ENCODE peak calls at places on chromosomes 1 and 21, in nine cellular contexts. L is astrocyte; G is dorsolateral prefrontal cortex; H is right cardiac atrium; S is cardiac muscle cell; C is CD4-positive, alpha-beta T cell; U is RWPE1; F is PC-9; K is fibroblast of lung. N is an unnamed sample.

GRCh38 chr1:113929750-113930498 is 800 bp downstream of the HIPK1 start:
- DNase-seq in L (peak), G (no peak), H (peak), S (peak), C (peak), U (peak), F (peak), K (no peak), N (no peak)

GRCh38 chr1:117570988-117571409 is 34.8 kb upstream of the TENT5C start:
- DNase-seq in L (no peak), G (no peak), H (no peak), S (no peak), C (no peak), U (peak), F (peak), K (no peak), N (peak)

GRCh38 chr1:64135501-64136245 is 67.8 kb upstream of the UBE2U start:
- DNase-seq in L (no peak), G (no peak), H (no peak), S (no peak), C (no peak), U (no peak), F (no peak), K (peak), N (no peak)

GRCh38 chr1:150321826-150322166 is 463 bp downstream of the PRPF3 start:
- DNase-seq in L (no peak), G (no peak), H (no peak), S (no peak), C (peak), U (no peak), F (no peak), K (peak), N (no peak)

GRCh38 chr1:29753244-29753643 is 516.9 kb downstream of the PTPRU start:
- DNase-seq in L (no peak), G (peak), H (no peak), S (no peak), C (no peak), U (no peak), F (no peak), K (no peak), N (no peak)

GRCh38 chr1:246820666-246821065 is 96.5 kb downstream of the SCCPDH start:
- DNase-seq in L (no peak), G (no peak), H (no peak), S (no peak), C (no peak), U (no peak), F (no peak), K (no peak), N (no peak)

GRCh38 chr1:205793959-205794730 is 18.9 kb downstream of the SLC41A1 start:
- DNase-seq in L (no peak), G (no peak), H (no peak), S (no peak), C (no peak), U (no peak), F (no peak), K (no peak), N (no peak)

GRCh38 chr21:37475186-37475868 is 108.8 kb downstream of the DYRK1A start:
- DNase-seq in L (no peak), G (no peak), H (no peak), S (no peak), C (no peak), U (no peak), F (no peak), K (no peak), N (no peak)

GRCh38 chr1:243712890-243713425 is 137.1 kb downstream of the AKT3 start:
- DNase-seq in L (peak), G (no peak), H (no peak), S (peak), C (no peak), U (no peak), F (no peak), K (peak), N (no peak)

GRCh38 chr1:231383159-231383855 is 38.8 kb downstream of the EGLN1 start:
- DNase-seq in L (no peak), G (no peak), H (no peak), S (no peak), C (no peak), U (peak), F (no peak), K (no peak), N (no peak)

GRCh38 chr1:171457412-171457811 is 27.9 kb upstream of the PRRC2C start:
- DNase-seq in L (no peak), G (no peak), H (no peak), S (peak), C (no peak), U (no peak), F (no peak), K (peak), N (no peak)

GRCh38 chr1:94258873-94259331 is 21.5 kb upstream of the ARHGAP29 start:
- DNase-seq in L (peak), G (no peak), H (peak), S (peak), C (no peak), U (peak), F (peak), K (peak), N (peak)

GRCh38 chr1:166838766-166839599 is at the start of gene POGK:
- DNase-seq in L (peak), G (peak), H (peak), S (peak), C (peak), U (peak), F (peak), K (peak), N (no peak)

GRCh38 chr1:19113362-19114092 is 96.5 kb downstream of the UBR4 start:
- DNase-seq in L (no peak), G (no peak), H (no peak), S (peak), C (peak), U (peak), F (peak), K (peak), N (no peak)

GRCh38 chr1:186617860-186618780 is 62.1 kb downstream of the PTGS2 start:
- DNase-seq in L (peak), G (peak), H (peak), S (peak), C (peak), U (no peak), F (no peak), K (peak), N (peak)

GRCh38 chr1:187477103-187477502 is 648.4 kb downstream of the PLA2G4A start:
- DNase-seq in L (peak), G (no peak), H (no peak), S (peak), C (no peak), U (no peak), F (no peak), K (peak), N (no peak)

GRCh38 chr1:209530990-209531389 is 52.5 kb upstream of the CAMK1G start:
- DNase-seq in L (no peak), G (no peak), H (no peak), S (no peak), C (no peak), U (no peak), F (no peak), K (no peak), N (no peak)

GRCh38 chr21:38095220-38095619 is 161.6 kb upstream of the KCNJ15 start:
- DNase-seq in L (no peak), G (no peak), H (no peak), S (no peak), C (no peak), U (no peak), F (no peak), K (peak), N (no peak)

GRCh38 chr1:90334137-90334536 is 339.2 kb downstream of the ZNF326 start:
- DNase-seq in L (no peak), G (no peak), H (no peak), S (no peak), C (no peak), U (no peak), F (no peak), K (no peak), N (no peak)

GRCh38 chr1:2547210-2548067 is 8.7 kb upstream of the TNFRSF14 start:
- DNase-seq in L (no peak), G (no peak), H (peak), S (no peak), C (peak), U (no peak), F (no peak), K (no peak), N (no peak)

GRCh38 chr1:16615253-16616252 is 2.2 kb upstream of the NBPF1 start:
- DNase-seq in L (no peak), G (no peak), H (peak), S (no peak), C (no peak), U (no peak), F (no peak), K (no peak), N (no peak)

GRCh38 chr1:162030741-162031280 is 7.1 kb upstream of the OLFML2B start:
- DNase-seq in L (no peak), G (no peak), H (no peak), S (no peak), C (no peak), U (no peak), F (no peak), K (no peak), N (no peak)

GRCh38 chr21:32021319-32022027 is 148.7 kb downstream of the HUNK start:
- DNase-seq in L (no peak), G (peak), H (peak), S (peak), C (no peak), U (no peak), F (no peak), K (no peak), N (no peak)

GRCh38 chr1:40844887-40845878 is 17.0 kb downstream of the CITED4 start:
- DNase-seq in L (no peak), G (no peak), H (no peak), S (no peak), C (no peak), U (no peak), F (no peak), K (no peak), N (no peak)

GRCh38 chr1:33094971-33095604 is 14.1 kb downstream of the AZIN2 start:
- DNase-seq in L (peak), G (peak), H (no peak), S (peak), C (peak), U (peak), F (peak), K (peak), N (no peak)

GRCh38 chr1:18636762-18637552 is 6.3 kb downstream of the PAX7 start:
- DNase-seq in L (no peak), G (no peak), H (no peak), S (no peak), C (no peak), U (no peak), F (no peak), K (no peak), N (no peak)

GRCh38 chr1:55056632-55056992 is 17.3 kb downstream of the PCSK9 start:
- DNase-seq in L (no peak), G (no peak), H (no peak), S (no peak), C (no peak), U (no peak), F (no peak), K (no peak), N (no peak)

GRCh38 chr1:100164226-100164625 is 13.8 kb downstream of the LRRC39 start:
- DNase-seq in L (peak), G (no peak), H (no peak), S (peak), C (no peak), U (no peak), F (no peak), K (peak), N (no peak)

GRCh38 chr1:26618561-26618960 is 77.3 kb upstream of the ARID1A start:
- DNase-seq in L (no peak), G (no peak), H (no peak), S (no peak), C (no peak), U (no peak), F (no peak), K (no peak), N (no peak)

GRCh38 chr1:26610781-26611180 is 81.2 kb downstream of the RPS6KA1 start:
- DNase-seq in L (no peak), G (no peak), H (no peak), S (no peak), C (no peak), U (no peak), F (no peak), K (no peak), N (no peak)

GRCh38 chr1:26608895-26609294 is 79.3 kb downstream of the RPS6KA1 start:
- DNase-seq in L (no peak), G (no peak), H (no peak), S (peak), C (no peak), U (no peak), F (no peak), K (no peak), N (no peak)

DNA sequence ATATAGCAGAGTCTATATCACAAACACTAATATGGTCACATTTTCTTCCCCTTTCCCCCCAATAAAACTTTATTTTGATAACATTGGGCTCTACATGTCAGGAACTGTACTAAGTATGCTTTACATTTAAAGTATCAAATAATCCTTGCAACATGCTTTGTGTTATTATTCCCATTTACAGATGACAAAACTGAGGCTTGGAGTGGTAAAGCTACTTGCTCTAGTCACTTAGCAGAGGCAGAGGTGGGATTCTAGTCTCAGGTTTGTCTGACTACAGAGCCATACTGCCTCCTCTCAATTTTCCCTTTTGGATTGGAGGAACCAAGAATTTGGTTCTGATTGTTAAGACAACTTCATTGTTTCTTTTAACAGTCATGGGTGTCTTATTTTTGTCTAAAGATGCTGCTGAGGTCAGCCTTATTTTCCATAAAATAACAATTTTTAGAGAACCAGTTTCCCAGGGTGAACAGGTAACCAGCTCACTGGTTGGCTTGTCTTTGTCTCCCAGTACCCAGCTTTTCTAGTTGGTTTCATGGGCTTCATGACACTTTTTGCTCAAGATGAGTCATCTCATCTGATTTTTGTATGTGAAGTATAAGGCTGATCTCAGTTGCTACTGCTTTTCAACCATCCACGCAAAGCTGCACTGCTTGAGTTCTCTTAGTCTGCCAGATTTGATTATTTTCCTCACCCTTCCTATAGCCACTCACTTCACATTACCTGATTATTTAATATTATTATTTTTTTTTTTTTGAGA is 81.0 kb upstream of the ARID1A start:
- DNase-seq in L (no peak), G (no peak), H (no peak), S (no peak), C (no peak), U (no peak), F (no peak), K (no peak), N (no peak)
- H3K27ac ChIP-seq in L (no peak), G (no peak), H (no peak), S (no peak), C (no peak), U (no peak), F (no peak), K (no peak), N (no peak)

GRCh38 chr1:86782482-86782881 is 78.1 kb downstream of the SH3GLB1 start:
- DNase-seq in L (no peak), G (no peak), H (no peak), S (no peak), C (no peak), U (no peak), F (no peak), K (no peak), N (no peak)
- H3K27ac ChIP-seq in L (no peak), G (no peak), H (no peak), S (no peak), C (no peak), U (no peak), F (no peak), K (no peak), N (no peak)

GRCh38 chr1:197304626-197305200 is 36.7 kb downstream of the CRB1 start:
- DNase-seq in L (peak), G (peak), H (no peak), S (no peak), C (no peak), U (no peak), F (no peak), K (peak), N (no peak)
- H3K27ac ChIP-seq in L (no peak), G (peak), H (no peak), S (no peak), C (no peak), U (no peak), F (no peak), K (no peak), N (no peak)

DNA sequence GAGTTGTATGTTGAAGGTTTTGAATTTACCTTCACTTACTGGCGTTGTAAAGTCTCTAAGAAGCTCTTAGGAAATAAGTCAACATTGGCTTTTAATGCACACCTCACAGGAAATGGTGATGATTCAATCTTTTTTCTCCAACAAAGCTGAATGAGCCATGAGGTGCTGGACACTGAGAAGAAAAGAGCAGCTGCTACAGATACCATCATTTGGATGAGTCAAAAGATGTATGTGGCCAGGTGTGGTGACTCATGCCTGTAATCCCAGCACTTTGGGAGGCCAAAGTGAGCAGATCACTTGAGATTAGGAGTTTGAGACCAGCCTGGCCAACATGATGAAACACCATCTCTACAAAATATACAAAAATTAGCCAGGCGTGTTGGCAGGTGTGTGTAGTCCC is 3.3 kb upstream of the IL23R start:
- DNase-seq in L (peak), G (no peak), H (no peak), S (peak), C (no peak), U (peak), F (peak), K (peak), N (peak)
- H3K27ac ChIP-seq in L (no peak), G (no peak), H (no peak), S (no peak), C (no peak), U (peak), F (peak), K (no peak), N (peak)

GRCh38 chr1:217011097-217011496 is 287.9 kb upstream of the ESRRG start:
- DNase-seq in L (no peak), G (no peak), H (no peak), S (no peak), C (no peak), U (no peak), F (no peak), K (no peak), N (no peak)
- H3K27ac ChIP-seq in L (no peak), G (no peak), H (no peak), S (no peak), C (no peak), U (no peak), F (no peak), K (no peak), N (no peak)

GRCh38 chr1:109250454-109251276 is 1.3 kb downstream of the CELSR2 start:
- DNase-seq in L (no peak), G (no peak), H (no peak), S (no peak), C (no peak), U (no peak), F (no peak), K (no peak), N (no peak)
- H3K27ac ChIP-seq in L (no peak), G (peak), H (no peak), S (no peak), C (no peak), U (peak), F (no peak), K (no peak), N (no peak)

DNA sequence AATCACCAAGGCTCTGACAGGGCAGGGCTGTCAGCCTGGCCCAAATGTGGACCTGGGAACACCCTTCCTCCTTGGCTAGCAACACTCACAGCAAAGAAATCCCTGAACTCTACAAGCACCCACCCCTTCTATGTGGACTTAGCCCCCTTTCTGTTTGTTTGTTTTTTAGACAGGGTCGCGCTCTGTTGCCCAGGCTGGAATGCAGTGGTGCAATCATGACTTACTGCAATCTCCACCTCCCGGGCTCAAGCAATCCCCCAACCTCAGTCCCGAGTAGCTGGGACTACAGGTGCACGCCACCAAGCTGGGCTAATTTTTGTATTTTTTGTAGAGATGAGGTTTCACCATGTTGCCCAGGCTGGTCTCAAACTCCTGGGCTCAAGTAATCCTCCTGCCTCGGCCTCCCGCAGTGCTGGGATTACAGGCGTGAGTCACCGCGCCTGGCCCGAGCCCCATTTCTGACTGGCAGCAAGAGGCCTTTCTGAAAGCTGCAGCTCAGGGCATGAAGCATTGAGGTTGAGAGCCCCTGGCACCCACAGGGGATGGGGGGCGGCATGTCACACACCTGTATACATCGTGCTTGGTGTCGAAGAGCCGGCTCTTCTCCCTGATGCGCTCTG is 16.2 kb downstream of the RIPK4 start:
- DNase-seq in L (no peak), G (no peak), H (no peak), S (no peak), C (no peak), U (no peak), F (peak), K (no peak), N (no peak)
- H3K27ac ChIP-seq in L (no peak), G (no peak), H (no peak), S (no peak), C (no peak), U (peak), F (peak), K (no peak), N (peak)

N was measured in epithelial cell of prostate.